ENCODE peak calls at places on chromosomes 4 and X, in four cellular contexts. A is HCT116, F is fibroblast of pulmonary artery, U is NCI-H2081. L is an unnamed sample.

GRCh38 chr4:175946472-175947116 is 119.0 kb upstream of the WDR17 start:
- DNase-seq in U (no peak), A (no peak), F (peak; percentile 48), L (no peak)

GRCh38 chr4:35939746-35940145 is 304.6 kb downstream of the ARAP2 start:
- DNase-seq in U (peak; percentile 47), A (no peak), F (no peak), L (no peak)

GRCh38 chrX:12971282-12972003 is 3.5 kb upstream of the TMSB4X start:
- DNase-seq in U (no peak), A (no peak), F (no peak), L (no peak)

GRCh38 chr4:126395661-126396060 is 1080.9 kb downstream of the FAT4 start:
- DNase-seq in F (peak; percentile 17), U (no peak), A (no peak), L (no peak)

GRCh38 chrX:1111543-1112300 is 100.7 kb downstream of the CRLF2 start:
- DNase-seq in A (no peak), F (no peak), U (no peak), L (no peak)

GRCh38 chr4:138996090-138996489 is 19.5 kb upstream of the NOCT start:
- DNase-seq in U (no peak), A (no peak), F (no peak), L (no peak)

GRCh38 chr4:148692242-148692641 is 250.0 kb upstream of the NR3C2 start:
- DNase-seq in A (no peak), F (no peak), U (no peak), L (no peak)

GRCh38 chr4:153643406-153644016 is 40.6 kb upstream of the TLR2 start:
- DNase-seq in A (peak; percentile 46), U (peak; percentile 65), F (peak; percentile 54), L (peak; percentile 44)

GRCh38 chr4:23333946-23334878 is 555.6 kb downstream of the PPARGC1A start:
- DNase-seq in F (peak; percentile 96), U (peak; percentile 83), A (no peak), L (peak; percentile 50)

GRCh38 chrX:7202206-7202605 is 54.3 kb upstream of the PUDP start:
- DNase-seq in A (no peak), F (no peak), U (no peak), L (no peak)

GRCh38 chr4:112885897-112886296 is 163.6 kb upstream of the ANK2 start:
- DNase-seq in U (no peak), A (no peak), F (no peak), L (no peak)

GRCh38 chr4:81635747-81636146 is 164.0 kb upstream of the RASGEF1B start:
- DNase-seq in F (no peak), U (no peak), A (peak; percentile 3), L (no peak)